ENCODE peak calls at places on chromosome 4, in seven cellular contexts. T is fibroblast of lung; C is omental fat pad; U is ELF-1; E is NCI-H2029; N is cardiac fibroblast; Y is CD8-positive, alpha-beta memory T cell. L is an unnamed sample.

GRCh38 chr4:112604590-112604989 is 32.1 kb downstream of the ZGRF1 start:
- DNase-seq in N (peak), T (peak), U (peak), E (peak), Y (peak), C (no peak), L (no peak)

GRCh38 chr4:73856518-73856917 is 3.4 kb downstream of the PF4V1 start:
- DNase-seq in T (peak), U (no peak), E (no peak), Y (no peak), N (peak), C (no peak), L (no peak)

GRCh38 chr4:7756071-7756470 is 183.6 kb downstream of the AFAP1 start:
- DNase-seq in E (no peak), N (no peak), C (no peak), U (peak), Y (no peak), T (no peak), L (no peak)

GRCh38 chr4:89681219-89681618 is 155.7 kb downstream of the SNCA start:
- DNase-seq in C (no peak), U (peak), Y (no peak), E (no peak), T (no peak), N (no peak), L (no peak)

GRCh38 chr4:185112104-185112503 is 31.0 kb upstream of the SLC25A4 start:
- DNase-seq in T (peak), U (peak), E (no peak), Y (no peak), C (no peak), N (peak), L (no peak)

GRCh38 chr4:123869517-123870282 is 473.1 kb downstream of the SPRY1 start:
- DNase-seq in C (no peak), N (no peak), T (peak), Y (no peak), E (no peak), U (peak), L (no peak)

GRCh38 chr4:145066063-145066501 is 31.9 kb downstream of the ANAPC10 start:
- DNase-seq in E (no peak), Y (no peak), N (no peak), C (no peak), T (no peak), U (peak), L (no peak)

GRCh38 chr4:9781343-9782135 is at the start of gene DRD5:
- DNase-seq in N (no peak), C (no peak), U (peak), T (no peak), Y (no peak), E (no peak), L (no peak)

GRCh38 chr4:25769251-25769650 is 93.5 kb downstream of the SEL1L3 start:
- DNase-seq in N (peak), E (no peak), U (peak), T (peak), C (no peak), Y (no peak), L (no peak)

GRCh38 chr4:8086751-8087445 is 71.7 kb downstream of the ABLIM2 start:
- DNase-seq in N (no peak), C (no peak), E (no peak), Y (no peak), T (no peak), U (no peak), L (no peak)

GRCh38 chr4:5460106-5460801 is 248.1 kb downstream of the EVC2 start:
- DNase-seq in C (no peak), N (peak), Y (no peak), U (peak), T (peak), E (no peak), L (no peak)

GRCh38 chr4:151331276-151332042 is 6.1 kb upstream of the SH3D19 start:
- DNase-seq in N (peak), Y (no peak), C (no peak), E (no peak), U (no peak), T (peak), L (no peak)

GRCh38 chr4:94889961-94890360 is 132.2 kb downstream of the BMPR1B start:
- DNase-seq in T (peak), C (no peak), N (peak), Y (no peak), U (no peak), E (no peak), L (no peak)

GRCh38 chr4:158018090-158018808 is 154.6 kb downstream of the GASK1B start:
- DNase-seq in Y (no peak), U (no peak), E (no peak), C (no peak), T (peak), N (no peak), L (no peak)

GRCh38 chr4:140243345-140243753 is 89.4 kb upstream of the MAML3 start:
- DNase-seq in E (peak), Y (no peak), C (no peak), U (peak), N (no peak), T (no peak), L (no peak)

GRCh38 chr4:37615059-37615719 is 71.0 kb downstream of the RELL1 start:
- DNase-seq in U (no peak), N (no peak), T (no peak), Y (no peak), C (no peak), E (no peak), L (no peak)

GRCh38 chr4:188781655-188782054 is 642.4 kb downstream of the TRIML1 start:
- DNase-seq in U (peak), E (no peak), N (peak), Y (no peak), T (no peak), C (no peak), L (no peak)

GRCh38 chr4:123600921-123601904 is 204.6 kb downstream of the SPRY1 start:
- DNase-seq in U (no peak), Y (no peak), E (no peak), T (no peak), C (no peak), N (no peak), L (no peak)

GRCh38 chr4:1511441-1512041 is 105.3 kb upstream of the NKX1-1 start:
- DNase-seq in Y (peak), C (no peak), E (no peak), T (peak), U (peak), N (peak), L (peak)

GRCh38 chr4:149120331-149121014 is 678.3 kb upstream of the NR3C2 start:
- DNase-seq in N (peak), C (no peak), Y (no peak), T (peak), U (no peak), E (no peak), L (no peak)

GRCh38 chr4:145505945-145506344 is 24.3 kb downstream of the SMAD1 start:
- DNase-seq in U (no peak), C (no peak), N (no peak), E (no peak), Y (no peak), T (no peak), L (no peak)

GRCh38 chr4:85243857-85244256 is 231.1 kb upstream of the ARHGAP24 start:
- DNase-seq in N (no peak), T (no peak), E (no peak), Y (no peak), U (no peak), C (no peak), L (no peak)

GRCh38 chr4:172232966-172233365 is 419.8 kb downstream of the GALNTL6 start:
- DNase-seq in Y (no peak), C (no peak), E (no peak), T (no peak), U (peak), N (no peak), L (no peak)

L was measured in T-cell.